ENCODE peak calls at places on chromosome 3, in five cellular contexts. V is T-helper 2 cell, K is H7, Y is mucosa of gallbladder, L is A549. W is an unnamed sample.

GRCh38 chr3:138356666-138357409 is 8.5 kb downstream of the MRAS start:
- DNase-seq in Y (no peak), L (no peak), K (no peak), V (no peak), W (no peak)

GRCh38 chr3:114608293-114608692 is 314.5 kb downstream of the TIGIT start:
- DNase-seq in L (peak), Y (no peak), K (no peak), V (no peak), W (no peak)

GRCh38 chr3:175270199-175270837 is 411.2 kb downstream of the NAALADL2 start:
- DNase-seq in K (no peak), Y (no peak), L (no peak), V (no peak), W (no peak)

GRCh38 chr3:130316164-130316563 is 29.3 kb upstream of the COL6A5 start:
- DNase-seq in K (no peak), V (no peak), Y (peak), L (no peak), W (no peak)

GRCh38 chr3:112685435-112685834 is 44.5 kb upstream of the CCDC80 start:
- DNase-seq in L (no peak), V (no peak), K (no peak), Y (no peak), W (no peak)

GRCh38 chr3:133930341-133930933 is 34.8 kb upstream of the RAB6B start:
- DNase-seq in V (no peak), L (peak), Y (peak), K (peak), W (peak)

GRCh38 chr3:31572605-31573459 is 40.1 kb downstream of the STT3B start:
- DNase-seq in Y (no peak), K (no peak), V (no peak), L (no peak), W (no peak)

GRCh38 chr3:153595186-153595815 is 433.3 kb downstream of the RAP2B start:
- DNase-seq in V (no peak), L (peak), K (peak), Y (no peak), W (no peak)

GRCh38 chr3:175404026-175404425 is 544.9 kb downstream of the NAALADL2 start:
- DNase-seq in Y (no peak), V (no peak), K (no peak), L (no peak), W (no peak)

GRCh38 chr3:37308247-37308646 is 133.9 kb upstream of the LRRFIP2 start:
- DNase-seq in V (no peak), L (peak), K (no peak), Y (no peak), W (no peak)

GRCh38 chr3:112470791-112471190 is 28.5 kb downstream of the BTLA start:
- DNase-seq in K (no peak), V (no peak), Y (no peak), L (no peak), W (no peak)

GRCh38 chr3:168988867-168989266 is 674.6 kb downstream of the MECOM start:
- DNase-seq in L (no peak), K (no peak), Y (no peak), V (no peak), W (no peak)